ENCODE peak calls at places on chromosomes 4 and X, in ten cellular contexts. R, K, A, M, Z, T, W, D, U and Q are unnamed samples.

GRCh38 chrX:124993735-124994134 is 325.9 kb upstream of the TEX13C start:
- DNase-seq in T (no peak), D (no peak), A (no peak), M (no peak), Z (no peak), R (no peak), W (no peak), U (no peak), K (no peak), Q (no peak)

GRCh38 chr4:54281060-54281781 is 52.1 kb downstream of the PDGFRA start:
- DNase-seq in K (no peak), W (no peak), D (peak; percentile 48), U (peak; percentile 39), Z (peak; percentile 78), R (peak; percentile 99), A (peak; percentile 94), M (no peak), T (peak; percentile 93), Q (peak; percentile 95)

GRCh38 chrX:70908541-70908940 is at the start of gene TEX11:
- DNase-seq in A (no peak), W (no peak), U (no peak), R (no peak), D (no peak), M (no peak), T (no peak), K (no peak), Z (no peak), Q (no peak)

GRCh38 chrX:63934791-63935190 is 149.8 kb upstream of the ARHGEF9 start:
- DNase-seq in U (no peak), A (no peak), W (no peak), M (no peak), Z (no peak), K (no peak), D (peak; percentile 32), T (no peak), R (no peak), Q (no peak)

GRCh38 chr4:102196221-102196620 is 149.1 kb downstream of the SLC39A8 start:
- DNase-seq in U (peak; percentile 63), W (no peak), D (no peak), M (no peak), Z (no peak), T (no peak), A (no peak), R (no peak), K (no peak), Q (no peak)

GRCh38 chr4:10694826-10695209 is 10.2 kb upstream of the CLNK start:
- DNase-seq in D (no peak), T (no peak), A (no peak), U (no peak), R (no peak), W (no peak), Z (no peak), M (no peak), K (no peak), Q (no peak)

GRCh38 chrX:52425710-52426245 is 57.0 kb downstream of the XAGE2 start:
- DNase-seq in W (no peak), U (no peak), T (peak; percentile 42), D (no peak), Z (no peak), A (peak; percentile 0), M (no peak), R (peak; percentile 57), K (no peak), Q (no peak)

GRCh38 chr4:153513596-153513995 is 47.4 kb downstream of the TMEM131L start:
- DNase-seq in T (peak; percentile 74), Z (no peak), U (no peak), D (no peak), R (peak; percentile 47), W (no peak), A (peak; percentile 55), K (no peak), M (no peak), Q (peak; percentile 77)

GRCh38 chr4:52728877-52729276 is 22.3 kb downstream of the ERVMER34-1 start:
- DNase-seq in W (no peak), Z (no peak), M (no peak), R (no peak), D (no peak), K (no peak), A (no peak), T (no peak), U (no peak), Q (no peak)

GRCh38 chr4:141375855-141376254 is 155.2 kb downstream of the ZNF330 start:
- DNase-seq in T (peak; percentile 93), Z (no peak), M (peak; percentile 6), W (no peak), R (peak; percentile 79), D (peak; percentile 32), A (peak; percentile 92), K (peak; percentile 1), U (peak; percentile 97), Q (peak; percentile 71)

GRCh38 chrX:43666301-43666912 is 10.3 kb downstream of the MAOA start:
- DNase-seq in T (no peak), R (no peak), D (no peak), M (no peak), W (no peak), U (no peak), K (no peak), A (no peak), Z (no peak), Q (no peak)

GRCh38 chrX:24805201-24805600 is 111.5 kb downstream of the POLA1 start:
- DNase-seq in D (no peak), Z (no peak), R (no peak), K (no peak), M (no peak), A (no peak), W (no peak), U (no peak), T (no peak), Q (no peak)

GRCh38 chrX:38215141-38215540 is 5.5 kb downstream of the SRPX start:
- DNase-seq in K (no peak), Z (no peak), U (peak; percentile 51), A (no peak), M (no peak), T (peak; percentile 75), D (no peak), R (peak; percentile 51), W (no peak), Q (peak; percentile 79)

GRCh38 chrX:68718443-68718820 is 71.0 kb downstream of the STARD8 start:
- DNase-seq in T (no peak), A (no peak), M (no peak), K (no peak), U (no peak), R (no peak), D (no peak), Z (no peak), W (no peak), Q (no peak)

GRCh38 chr4:141686929-141687328 is 50.5 kb downstream of the IL15 start:
- DNase-seq in R (peak; percentile 72), A (no peak), M (no peak), U (no peak), W (no peak), T (no peak), D (no peak), Z (no peak), K (no peak), Q (no peak)

GRCh38 chrX:48278958-48279357 is 23.8 kb downstream of the SSX1 start:
- DNase-seq in R (no peak), D (no peak), T (no peak), Z (no peak), M (no peak), A (no peak), U (peak; percentile 3), W (no peak), K (no peak), Q (no peak)

GRCh38 chrX:16061296-16061695 is 62.1 kb upstream of the GRPR start:
- DNase-seq in W (no peak), M (no peak), D (no peak), Z (no peak), R (no peak), U (no peak), K (no peak), A (no peak), T (no peak), Q (no peak)

GRCh38 chr4:173528378-173529321 is 1.4 kb downstream of the HAND2 start:
- DNase-seq in D (no peak), T (no peak), A (no peak), W (no peak), Z (peak; percentile 45), K (no peak), U (no peak), R (peak; percentile 56), M (no peak), Q (no peak)